ENCODE peak calls at places on chromosomes 13 and 19, in five cellular contexts. One of them, this sample, is unnamed.

GRCh38 chr19:40474737-40475136 is 7.9 kb downstream of the SPTBN4 start:
- DNase-seq in uterus: no peak
- DNase-seq in retina: no peak
- DNase-seq in tibial artery: no peak
- DNase-seq in AG08396: no peak
- DNase-seq in this sample: no peak

GRCh38 chr19:35123573-35123972 is 8.0 kb downstream of the FXYD3 start:
- DNase-seq in tibial artery: peak; percentile 85
- DNase-seq in uterus: peak; percentile 54
- DNase-seq in retina: no peak
- DNase-seq in AG08396: no peak
- DNase-seq in this sample: peak; percentile 44

GRCh38 chr13:98556968-98557591 is 19.8 kb downstream of the STK24 start:
- DNase-seq in tibial artery: no peak
- DNase-seq in retina: no peak
- DNase-seq in AG08396: no peak
- DNase-seq in uterus: no peak
- DNase-seq in this sample: peak; percentile 48

GRCh38 chr19:3976495-3977241 is 5.8 kb upstream of the DAPK3 start:
- DNase-seq in retina: no peak
- DNase-seq in uterus: no peak
- DNase-seq in tibial artery: peak; percentile 64
- DNase-seq in AG08396: no peak
- DNase-seq in this sample: no peak

GRCh38 chr13:61136101-61136500 is 279.5 kb downstream of the PCDH20 start:
- DNase-seq in AG08396: no peak
- DNase-seq in uterus: no peak
- DNase-seq in retina: no peak
- DNase-seq in tibial artery: no peak
- DNase-seq in this sample: no peak

GRCh38 chr19:12778020-12778904 is 2.9 kb upstream of the HOOK2 start:
- DNase-seq in uterus: peak; percentile 76
- DNase-seq in tibial artery: peak; percentile 73
- DNase-seq in retina: peak; percentile 83
- DNase-seq in AG08396: peak; percentile 71
- DNase-seq in this sample: peak; percentile 83

GRCh38 chr19:17765069-17765618 is 13.9 kb downstream of the FCHO1 start:
- DNase-seq in uterus: no peak
- DNase-seq in tibial artery: peak; percentile 68
- DNase-seq in retina: no peak
- DNase-seq in AG08396: no peak
- DNase-seq in this sample: no peak

GRCh38 chr13:112354330-112355273 is 21.6 kb upstream of the SPACA7 start:
- DNase-seq in AG08396: no peak
- DNase-seq in uterus: no peak
- DNase-seq in retina: no peak
- DNase-seq in tibial artery: no peak
- DNase-seq in this sample: no peak